ENCODE peak calls at places on chromosome 15, in four cellular contexts. One of them, this sample, is unnamed.

GRCh38 chr15:78131295-78132021 is at the start of gene CIB2:
- DNase-seq in fibroblast of lung: peak
- DNase-seq in HepG2: peak
- DNase-seq in A673: peak
- DNase-seq in this sample: peak

GRCh38 chr15:90866161-90866715 is 2.1 kb upstream of the FURIN start:
- DNase-seq in fibroblast of lung: no peak
- DNase-seq in HepG2: no peak
- DNase-seq in A673: no peak
- DNase-seq in this sample: no peak

GRCh38 chr15:74783072-74783807 is 1.4 kb downstream of the CSK start:
- DNase-seq in fibroblast of lung: peak
- DNase-seq in HepG2: no peak
- DNase-seq in A673: peak
- DNase-seq in this sample: no peak

GRCh38 chr15:60555291-60555690 is 76.3 kb upstream of the ICE2 start:
- DNase-seq in fibroblast of lung: no peak
- DNase-seq in HepG2: no peak
- DNase-seq in A673: no peak
- DNase-seq in this sample: no peak

GRCh38 chr15:23497710-23498111 is 50.7 kb upstream of the GOLGA6L2 start:
- DNase-seq in fibroblast of lung: no peak
- DNase-seq in HepG2: no peak
- DNase-seq in A673: peak
- DNase-seq in this sample: no peak

GRCh38 chr15:66795851-66796250 is 93.8 kb downstream of the SMAD6 start:
- DNase-seq in fibroblast of lung: no peak
- DNase-seq in HepG2: no peak
- DNase-seq in A673: no peak
- DNase-seq in this sample: no peak

GRCh38 chr15:37004981-37005735 is 95.2 kb downstream of the MEIS2 start:
- DNase-seq in fibroblast of lung: no peak
- DNase-seq in HepG2: no peak
- DNase-seq in A673: no peak
- DNase-seq in this sample: no peak

GRCh38 chr15:100901702-100902435 is 17.3 kb upstream of the LRRK1 start:
- DNase-seq in fibroblast of lung: peak
- DNase-seq in HepG2: no peak
- DNase-seq in A673: no peak
- DNase-seq in this sample: no peak

GRCh38 chr15:71588746-71589145 is 221.6 kb upstream of the NR2E3 start:
- DNase-seq in fibroblast of lung: peak
- DNase-seq in HepG2: peak
- DNase-seq in A673: no peak
- DNase-seq in this sample: peak

GRCh38 chr15:64162478-64162868 is 349 bp downstream of the PPIB start:
- DNase-seq in fibroblast of lung: no peak
- DNase-seq in HepG2: no peak
- DNase-seq in A673: no peak
- DNase-seq in this sample: no peak

GRCh38 chr15:64161688-64162477 is 939 bp downstream of the PPIB start:
- DNase-seq in fibroblast of lung: no peak
- DNase-seq in HepG2: no peak
- DNase-seq in A673: no peak
- DNase-seq in this sample: no peak

GRCh38 chr15:64164436-64164835 is 1.6 kb upstream of the PPIB start:
- DNase-seq in fibroblast of lung: no peak
- DNase-seq in HepG2: no peak
- DNase-seq in A673: no peak
- DNase-seq in this sample: no peak

GRCh38 chr15:64162869-64163661 is at the start of gene PPIB:
- DNase-seq in fibroblast of lung: peak
- DNase-seq in HepG2: peak
- DNase-seq in A673: peak
- DNase-seq in this sample: peak

GRCh38 chr15:64163662-64164362 is 990 bp upstream of the PPIB start:
- DNase-seq in fibroblast of lung: peak
- DNase-seq in HepG2: peak
- DNase-seq in A673: no peak
- DNase-seq in this sample: no peak
- H3K27ac ChIP-seq in fibroblast of lung: peak
- H3K27ac ChIP-seq in HepG2: peak
- H3K27ac ChIP-seq in A673: peak
- H3K27ac ChIP-seq in this sample: peak

GRCh38 chr15:96360581-96361308 is 30.2 kb downstream of the NR2F2 start:
- DNase-seq in fibroblast of lung: no peak
- DNase-seq in HepG2: no peak
- DNase-seq in A673: no peak
- DNase-seq in this sample: no peak
- TF ChIP-seq EZH2 in fibroblast of lung: no peak
- TF ChIP-seq EZH2 in HepG2: no peak
- TF ChIP-seq EZH2 in A673: no peak
- TF ChIP-seq EZH2 in this sample: peak

GRCh38 chr15:39935241-39935640 is 1.3 kb downstream of the EIF2AK4 start:
- DNase-seq in fibroblast of lung: no peak
- DNase-seq in HepG2: no peak
- DNase-seq in A673: no peak
- DNase-seq in this sample: no peak
- H3K4me3 ChIP-seq in fibroblast of lung: peak
- H3K4me3 ChIP-seq in HepG2: peak
- H3K4me3 ChIP-seq in A673: peak
- H3K4me3 ChIP-seq in this sample: peak

DNA sequence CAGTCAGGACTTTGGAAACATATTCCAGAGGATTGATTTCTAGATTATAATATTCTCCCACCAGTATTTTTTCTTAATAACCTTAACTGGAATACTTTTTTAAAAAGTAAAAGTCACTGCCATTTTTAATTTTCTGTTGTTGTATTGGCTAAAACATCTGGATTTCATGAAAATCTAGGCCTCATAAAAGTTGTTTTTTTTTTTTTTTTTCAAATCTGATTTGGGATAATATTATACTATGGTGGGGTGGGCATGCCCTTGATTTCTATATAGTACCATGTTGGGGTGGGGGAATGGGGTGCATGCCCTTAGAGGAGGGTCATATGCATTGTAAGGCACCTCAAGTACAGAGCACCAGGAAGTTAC is 9.1 kb downstream of the TPM1 start:
- DNase-seq in fibroblast of lung: no peak
- DNase-seq in HepG2: no peak
- DNase-seq in A673: no peak
- DNase-seq in this sample: no peak
- H3K27ac ChIP-seq in fibroblast of lung: no peak
- H3K27ac ChIP-seq in HepG2: peak
- H3K27ac ChIP-seq in A673: no peak
- H3K27ac ChIP-seq in this sample: peak

GRCh38 chr15:32718082-32718821 is 448 bp downstream of the GREM1 start:
- DNase-seq in fibroblast of lung: peak
- DNase-seq in HepG2: no peak
- DNase-seq in A673: peak
- DNase-seq in this sample: no peak

GRCh38 chr15:32718822-32719716 is 1.3 kb downstream of the GREM1 start:
- DNase-seq in fibroblast of lung: peak
- DNase-seq in HepG2: no peak
- DNase-seq in A673: no peak
- DNase-seq in this sample: no peak

GRCh38 chr15:32716216-32716959 is 1.4 kb upstream of the GREM1 start:
- DNase-seq in fibroblast of lung: peak
- DNase-seq in HepG2: no peak
- DNase-seq in A673: no peak
- DNase-seq in this sample: no peak

GRCh38 chr15:32716960-32717289 is 879 bp upstream of the GREM1 start:
- DNase-seq in fibroblast of lung: no peak
- DNase-seq in HepG2: no peak
- DNase-seq in A673: no peak
- DNase-seq in this sample: no peak

GRCh38 chr15:32717290-32718081 is at the start of gene GREM1:
- DNase-seq in fibroblast of lung: peak
- DNase-seq in HepG2: no peak
- DNase-seq in A673: peak
- DNase-seq in this sample: peak
- TF ChIP-seq EZH2 in fibroblast of lung: peak
- TF ChIP-seq EZH2 in HepG2: no peak
- TF ChIP-seq EZH2 in A673: peak
- TF ChIP-seq EZH2 in this sample: no peak

DNA sequence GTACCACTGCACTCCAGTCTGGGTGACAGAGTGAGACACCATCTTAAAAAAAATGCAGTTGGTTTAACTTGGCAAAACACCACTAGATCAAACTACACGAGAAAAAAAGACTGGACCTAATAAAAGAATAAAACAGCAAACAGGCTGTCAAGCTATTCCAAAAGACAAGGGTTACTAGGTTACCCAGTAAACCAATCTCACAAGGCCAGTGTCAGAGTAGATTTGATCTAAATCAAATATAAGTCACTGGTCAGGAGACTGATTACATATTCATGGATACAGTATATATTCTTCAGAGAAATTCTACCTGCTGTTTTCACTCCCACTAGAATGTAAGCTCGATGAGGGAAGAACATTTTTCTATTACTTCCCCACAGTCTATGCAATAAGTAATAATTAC is 2.5 kb upstream of the GANC start:
- DNase-seq in fibroblast of lung: no peak
- DNase-seq in HepG2: no peak
- DNase-seq in A673: no peak
- DNase-seq in this sample: no peak
- H3K4me3 ChIP-seq in fibroblast of lung: no peak
- H3K4me3 ChIP-seq in HepG2: no peak
- H3K4me3 ChIP-seq in A673: no peak
- H3K4me3 ChIP-seq in this sample: no peak

This sample was measured in astrocyte.